ENCODE peak calls at places on chromosome 16, in nine cellular contexts. M, S, T, B, A, W, I, R and P are unnamed samples.

GRCh38 chr16:23423496-23424049 is 29.4 kb downstream of the COG7 start:
- DNase-seq in M (peak), S (no peak), T (peak), B (peak), A (peak), W (no peak), I (no peak), R (peak), P (no peak)

GRCh38 chr16:82040296-82040695 is 5.2 kb downstream of the HSD17B2 start:
- DNase-seq in M (no peak), S (no peak), T (no peak), B (no peak), A (no peak), W (no peak), I (no peak), R (no peak), P (no peak)

GRCh38 chr16:66278111-66278531 is 88.4 kb upstream of the CDH5 start:
- DNase-seq in M (no peak), S (no peak), T (peak), B (no peak), A (no peak), W (peak), I (no peak), R (peak), P (peak)

GRCh38 chr16:8853150-8853549 is 15.7 kb downstream of the CARHSP1 start:
- DNase-seq in M (no peak), S (no peak), T (no peak), B (no peak), A (no peak), W (no peak), I (no peak), R (no peak), P (no peak)

GRCh38 chr16:9966569-9967157 is 215.6 kb downstream of the GRIN2A start:
- DNase-seq in M (no peak), S (no peak), T (no peak), B (no peak), A (no peak), W (no peak), I (peak), R (no peak), P (no peak)

GRCh38 chr16:56425439-56425832 is at the start of gene AMFR:
- DNase-seq in M (peak), S (peak), T (peak), B (peak), A (peak), W (peak), I (peak), R (peak), P (peak)

GRCh38 chr16:30457743-30458560 is 12.3 kb upstream of the SEPHS2 start:
- DNase-seq in M (no peak), S (no peak), T (no peak), B (no peak), A (no peak), W (no peak), I (peak), R (no peak), P (no peak)

GRCh38 chr16:68496689-68497088 is 42.4 kb upstream of the ZFP90 start:
- DNase-seq in M (no peak), S (no peak), T (no peak), B (peak), A (no peak), W (no peak), I (no peak), R (no peak), P (no peak)

GRCh38 chr16:83215417-83216001 is 588.7 kb downstream of the CDH13 start:
- DNase-seq in M (peak), S (peak), T (peak), B (peak), A (peak), W (no peak), I (peak), R (peak), P (no peak)

GRCh38 chr16:69321080-69321479 is 9.3 kb downstream of the PDF start:
- DNase-seq in M (no peak), S (no peak), T (no peak), B (no peak), A (no peak), W (no peak), I (no peak), R (no peak), P (no peak)

GRCh38 chr16:12584488-12585233 is 219.0 kb downstream of the CPPED1 start:
- DNase-seq in M (peak), S (no peak), T (peak), B (no peak), A (no peak), W (no peak), I (no peak), R (no peak), P (no peak)

GRCh38 chr16:29925173-29925804 is 737 bp downstream of the KCTD13 start:
- DNase-seq in M (no peak), S (no peak), T (no peak), B (no peak), A (no peak), W (no peak), I (peak), R (no peak), P (no peak)

GRCh38 chr16:68065716-68066305 is 19.4 kb upstream of the NFATC3 start:
- DNase-seq in M (peak), S (no peak), T (no peak), B (no peak), A (no peak), W (peak), I (no peak), R (peak), P (peak)

GRCh38 chr16:81928975-81929374 is 82.3 kb downstream of the SDR42E1 start:
- DNase-seq in M (no peak), S (no peak), T (peak), B (no peak), A (no peak), W (no peak), I (no peak), R (peak), P (peak)

GRCh38 chr16:87929986-87930385 is 6.3 kb downstream of the CA5A start:
- DNase-seq in M (no peak), S (no peak), T (no peak), B (no peak), A (no peak), W (no peak), I (no peak), R (no peak), P (no peak)

GRCh38 chr16:4679854-4680636 is 13.3 kb upstream of the NUDT16L1 start:
- DNase-seq in M (peak), S (no peak), T (peak), B (peak), A (no peak), W (no peak), I (no peak), R (peak), P (no peak)

GRCh38 chr16:58476791-58477190 is 23.2 kb upstream of the NDRG4 start:
- DNase-seq in M (no peak), S (no peak), T (no peak), B (no peak), A (no peak), W (no peak), I (no peak), R (no peak), P (no peak)

GRCh38 chr16:5621826-5622225 is 524.2 kb upstream of the EEF2KMT start:
- DNase-seq in M (no peak), S (no peak), T (no peak), B (peak), A (no peak), W (no peak), I (no peak), R (peak), P (no peak)

GRCh38 chr16:66070140-66070887 is 296.2 kb upstream of the CDH5 start:
- DNase-seq in M (peak), S (no peak), T (no peak), B (no peak), A (no peak), W (no peak), I (no peak), R (peak), P (no peak)

GRCh38 chr16:46627746-46628145 is 6.6 kb upstream of the SHCBP1 start:
- DNase-seq in M (no peak), S (no peak), T (no peak), B (no peak), A (no peak), W (no peak), I (no peak), R (no peak), P (no peak)

GRCh38 chr16:75099738-75100615 is 16.6 kb downstream of the LDHD start:
- DNase-seq in M (no peak), S (no peak), T (no peak), B (no peak), A (no peak), W (no peak), I (peak), R (no peak), P (no peak)

GRCh38 chr16:89589241-89589926 is 13.8 kb downstream of the CPNE7 start:
- DNase-seq in M (no peak), S (no peak), T (no peak), B (no peak), A (no peak), W (no peak), I (no peak), R (no peak), P (no peak)

GRCh38 chr16:87780385-87780989 is 14.7 kb upstream of the KLHDC4 start:
- DNase-seq in M (peak), S (no peak), T (no peak), B (no peak), A (no peak), W (no peak), I (peak), R (peak), P (no peak)

GRCh38 chr16:56932588-56933265 is 785 bp downstream of the HERPUD1 start:
- DNase-seq in M (peak), S (peak), T (peak), B (peak), A (peak), W (peak), I (peak), R (peak), P (no peak)

GRCh38 chr16:47278571-47278970 is 134.8 kb upstream of the NETO2 start:
- DNase-seq in M (peak), S (no peak), T (no peak), B (no peak), A (no peak), W (no peak), I (no peak), R (no peak), P (no peak)

GRCh38 chr16:8885674-8886592 is 3.8 kb downstream of the LITAFD start:
- DNase-seq in M (peak), S (no peak), T (peak), B (peak), A (no peak), W (no peak), I (no peak), R (no peak), P (no peak)

GRCh38 chr16:57283214-57283955 is 1.1 kb downstream of the PLLP start:
- DNase-seq in M (no peak), S (no peak), T (peak), B (no peak), A (no peak), W (no peak), I (no peak), R (peak), P (no peak)

GRCh38 chr16:23504076-23504452 is 6.2 kb downstream of the GGA2 start:
- DNase-seq in M (peak), S (no peak), T (no peak), B (no peak), A (no peak), W (no peak), I (peak), R (no peak), P (no peak)

GRCh38 chr16:48503779-48504178 is 106.2 kb downstream of the N4BP1 start:
- DNase-seq in M (peak), S (no peak), T (no peak), B (peak), A (no peak), W (no peak), I (no peak), R (no peak), P (peak)

GRCh38 chr16:51818342-51818944 is 667.4 kb upstream of the SALL1 start:
- DNase-seq in M (peak), S (peak), T (no peak), B (peak), A (no peak), W (no peak), I (peak), R (peak), P (no peak)

GRCh38 chr16:70380919-70381603 is 34.4 kb downstream of the DDX19A start:
- DNase-seq in M (peak), S (peak), T (peak), B (peak), A (peak), W (peak), I (peak), R (peak), P (peak)
- TF ChIP-seq CTCF in M (peak), S (peak), T (peak), B (peak), A (peak), W (peak), I (peak), R (no peak), P (peak)

DNA sequence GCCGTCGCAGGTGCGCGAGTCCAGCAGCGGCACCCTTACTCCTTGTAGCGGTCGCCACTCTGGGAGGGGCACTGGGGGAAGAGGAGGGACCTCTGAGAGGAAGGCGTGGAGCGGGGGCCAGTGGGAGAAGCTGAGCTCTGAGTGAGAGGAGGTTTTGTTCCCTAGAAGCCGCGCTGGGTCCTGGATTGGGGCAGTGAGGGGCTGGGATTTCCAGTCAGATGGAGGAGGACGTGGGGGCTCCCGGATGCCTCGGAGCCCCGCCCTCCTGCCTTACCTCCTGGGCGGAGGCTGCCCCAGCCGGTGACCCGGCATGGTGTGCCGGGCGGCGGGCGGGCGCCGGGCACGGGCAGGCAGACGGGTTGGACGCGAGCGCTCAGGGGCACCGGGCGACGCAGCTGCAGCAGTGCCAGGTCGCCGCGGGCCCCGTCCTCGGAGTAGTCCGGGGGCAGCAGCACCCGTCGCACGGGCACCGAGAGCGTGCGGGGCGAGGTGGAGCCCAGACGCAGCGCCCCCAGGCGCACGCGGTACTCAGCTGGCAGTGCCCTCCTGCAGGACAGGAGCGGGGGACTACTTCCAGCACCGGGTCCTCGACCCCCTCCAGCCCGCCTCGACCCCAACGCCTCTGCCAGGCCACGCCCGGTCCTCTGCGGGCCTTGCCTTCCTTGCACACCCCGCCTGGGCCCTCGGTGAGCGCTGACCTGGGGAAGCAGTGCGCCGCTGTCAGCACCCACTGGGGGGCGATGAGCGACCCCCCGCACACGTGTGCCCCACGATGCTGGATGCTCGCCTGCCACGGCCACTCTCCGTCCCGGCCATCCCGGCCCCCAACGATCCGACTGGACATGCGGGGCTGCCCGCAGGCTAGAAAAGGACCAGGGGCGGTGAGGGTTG is 2.0 kb downstream of the PRSS33 start:
- DNase-seq in M (no peak), S (no peak), T (peak), B (no peak), A (no peak), W (no peak), I (no peak), R (no peak), P (no peak)
- TF ChIP-seq CTCF in M (no peak), S (no peak), T (no peak), B (no peak), A (no peak), W (no peak), I (no peak), R (no peak), P (no peak)

GRCh38 chr16:85731179-85731578 is 19.7 kb downstream of the C16orf74 start:
- DNase-seq in M (no peak), S (no peak), T (no peak), B (no peak), A (no peak), W (no peak), I (no peak), R (no peak), P (no peak)

GRCh38 chr16:85729907-85730465 is 20.9 kb downstream of the C16orf74 start:
- DNase-seq in M (no peak), S (no peak), T (no peak), B (no peak), A (no peak), W (no peak), I (no peak), R (no peak), P (no peak)

GRCh38 chr16:85724936-85725335 is 26.0 kb downstream of the C16orf74 start:
- DNase-seq in M (no peak), S (no peak), T (no peak), B (no peak), A (no peak), W (no peak), I (no peak), R (no peak), P (no peak)

GRCh38 chr16:85729452-85729851 is 21.4 kb downstream of the C16orf74 start:
- DNase-seq in M (no peak), S (no peak), T (no peak), B (no peak), A (no peak), W (no peak), I (no peak), R (no peak), P (no peak)

GRCh38 chr16:85728879-85729278 is 22.0 kb downstream of the C16orf74 start:
- DNase-seq in M (no peak), S (no peak), T (no peak), B (no peak), A (no peak), W (no peak), I (no peak), R (no peak), P (no peak)
- TF ChIP-seq CTCF in M (peak), S (peak), T (peak), B (peak), A (no peak), W (peak), I (peak), R (no peak), P (peak)

GRCh38 chr16:85989376-85989775 is 90.4 kb downstream of the IRF8 start:
- DNase-seq in M (no peak), S (no peak), T (no peak), B (no peak), A (no peak), W (no peak), I (no peak), R (no peak), P (no peak)

GRCh38 chr16:85988723-85989313 is 89.9 kb downstream of the IRF8 start:
- DNase-seq in M (no peak), S (no peak), T (no peak), B (no peak), A (no peak), W (no peak), I (peak), R (no peak), P (no peak)

GRCh38 chr16:85986931-85987749 is 88.2 kb downstream of the IRF8 start:
- DNase-seq in M (no peak), S (peak), T (no peak), B (peak), A (no peak), W (no peak), I (peak), R (no peak), P (no peak)

GRCh38 chr16:85988306-85988705 is 89.3 kb downstream of the IRF8 start:
- DNase-seq in M (no peak), S (no peak), T (no peak), B (no peak), A (no peak), W (no peak), I (peak), R (no peak), P (no peak)

DNA sequence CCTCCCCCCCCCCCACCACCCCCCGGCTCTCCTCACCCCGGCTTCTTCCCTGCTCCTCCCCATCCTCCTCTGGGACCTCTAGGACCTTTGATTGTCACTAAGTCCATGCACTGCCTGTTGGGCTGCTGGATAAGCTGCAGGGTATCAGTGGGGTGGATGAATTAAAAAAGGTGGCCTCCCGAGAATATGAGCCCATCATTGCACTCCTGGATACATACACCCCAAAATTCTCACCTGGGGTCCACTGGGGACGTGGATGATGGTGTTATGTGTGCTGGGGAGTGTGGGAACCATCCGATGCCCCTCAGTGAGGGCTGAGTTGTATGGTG is 88.8 kb downstream of the IRF8 start:
- DNase-seq in M (no peak), S (no peak), T (no peak), B (no peak), A (peak), W (no peak), I (no peak), R (no peak), P (no peak)
- TF ChIP-seq CTCF in M (no peak), S (no peak), T (no peak), B (no peak), A (no peak), W (peak), I (no peak), R (no peak), P (no peak)

DNA sequence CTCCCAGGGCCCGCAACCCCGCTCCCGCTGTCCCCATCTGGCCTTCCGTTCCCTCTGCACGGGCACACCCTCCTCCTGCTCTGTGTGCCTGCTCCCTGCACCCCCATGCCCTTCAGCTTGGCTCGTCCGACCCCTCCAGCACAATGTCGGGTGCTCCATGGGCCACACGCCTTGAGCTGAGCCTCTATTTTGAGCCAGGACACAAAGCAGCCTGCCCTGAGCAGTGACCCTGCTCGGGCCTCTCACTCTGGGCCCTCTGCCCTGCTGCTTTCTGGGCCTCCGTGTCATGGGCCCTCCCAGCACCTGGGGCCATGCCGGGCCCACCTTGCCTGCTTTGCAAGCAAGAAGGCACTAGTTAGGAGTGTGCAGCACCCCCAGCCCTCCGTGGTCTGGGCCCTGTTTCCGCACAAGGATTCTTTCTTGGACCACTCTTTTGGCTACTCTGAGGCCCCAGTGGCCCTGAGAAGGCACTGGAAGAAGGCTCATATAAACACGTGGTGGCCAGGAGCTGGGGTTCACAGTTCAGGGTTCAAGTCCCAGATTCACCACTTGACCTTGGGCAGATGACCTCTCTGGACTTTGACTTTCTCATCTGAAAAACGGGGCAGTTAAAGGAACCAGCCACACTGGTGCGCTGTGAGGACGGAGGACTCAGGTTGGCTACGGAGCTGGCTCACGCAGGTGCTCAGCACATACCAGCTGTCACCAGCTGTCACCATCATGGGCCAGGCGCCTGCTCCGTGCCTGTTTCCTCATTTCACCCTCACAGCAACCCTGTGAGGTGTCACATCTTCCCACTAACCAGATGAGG is 166.1 kb upstream of the GSE1 start:
- DNase-seq in M (no peak), S (no peak), T (no peak), B (no peak), A (no peak), W (no peak), I (peak), R (peak), P (no peak)
- TF ChIP-seq CTCF in M (no peak), S (no peak), T (no peak), B (no peak), A (no peak), W (no peak), I (no peak), R (no peak), P (no peak)